ENCODE peak calls at places on chromosomes 3 and 15, in five cellular contexts. Z is mesenchymal stem cell, U is H9, Q is H1, T is trophoblast cell. S is an unnamed sample.
A peak's percentile ranks its signal among the peaks of the same experiment; 100 is the strongest.

GRCh38 chr3:38164136-38164965 is 986 bp upstream of the OXSR1 start:
- DNase-seq in Z (no peak), U (no peak), Q (no peak), T (no peak), S (no peak)

GRCh38 chr3:77042892-77043291 is 3.0 kb downstream of the ROBO2 start:
- DNase-seq in Z (no peak), U (no peak), Q (no peak), T (no peak), S (no peak)

GRCh38 chr3:73332558-73332957 is 271.1 kb downstream of the EBLN2 start:
- DNase-seq in Z (no peak), U (no peak), Q (no peak), T (no peak), S (no peak)

GRCh38 chr3:112734171-112734570 is 93.2 kb upstream of the CCDC80 start:
- DNase-seq in Z (no peak), U (no peak), Q (no peak), T (no peak), S (no peak)

GRCh38 chr3:115930922-115931321 is 307.6 kb downstream of the GAP43 start:
- DNase-seq in Z (no peak), U (no peak), Q (no peak), T (no peak), S (no peak)

GRCh38 chr15:51909591-51909990 is 62.0 kb downstream of the LEO1 start:
- DNase-seq in Z (no peak), U (no peak), Q (no peak), T (no peak), S (no peak)

GRCh38 chr3:172280406-172281051 is 167.7 kb downstream of the GHSR start:
- DNase-seq in Z (peak; percentile 86), U (no peak), Q (no peak), T (peak; percentile 78), S (no peak)

GRCh38 chr3:14616606-14617507 is 34.7 kb upstream of the CCDC174 start:
- DNase-seq in Z (no peak), U (no peak), Q (no peak), T (no peak), S (no peak)

GRCh38 chr3:197520311-197521276 is 35.2 kb downstream of the BDH1 start:
- DNase-seq in Z (peak; percentile 89), U (peak; percentile 78), Q (no peak), T (peak; percentile 46), S (peak; percentile 37)

GRCh38 chr3:43497905-43498365 is 123.9 kb downstream of the ANO10 start:
- DNase-seq in Z (peak; percentile 33), U (no peak), Q (no peak), T (no peak), S (no peak)

GRCh38 chr3:115834068-115834467 is 210.8 kb downstream of the GAP43 start:
- DNase-seq in Z (peak; percentile 64), U (no peak), Q (no peak), T (no peak), S (no peak)

GRCh38 chr3:141887051-141887450 is 10.6 kb downstream of the ATP1B3 start:
- DNase-seq in Z (no peak), U (no peak), Q (no peak), T (no peak), S (no peak)

GRCh38 chr3:129587559-129588210 is 18.8 kb downstream of the PLXND1 start:
- DNase-seq in Z (no peak), U (no peak), Q (no peak), T (peak; percentile 98), S (no peak)

GRCh38 chr3:57597240-57597972 is at the start of gene ARF4:
- DNase-seq in Z (peak; percentile 100), U (peak; percentile 100), Q (peak; percentile 99), T (peak; percentile 100), S (peak; percentile 98)

GRCh38 chr15:73821181-73821580 is 52.2 kb upstream of the TBC1D21 start:
- DNase-seq in Z (no peak), U (no peak), Q (no peak), T (no peak), S (no peak)

GRCh38 chr3:156788846-156789245 is 37.3 kb upstream of the LEKR1 start:
- DNase-seq in Z (no peak), U (no peak), Q (no peak), T (no peak), S (no peak)

GRCh38 chr3:59818033-59818936 is 768.5 kb upstream of the CFAP20DC start:
- DNase-seq in Z (peak; percentile 93), U (no peak), Q (no peak), T (peak; percentile 48), S (no peak)

GRCh38 chr15:63015618-63016017 is 26.9 kb upstream of the TPM1 start:
- DNase-seq in Z (peak; percentile 76), U (no peak), Q (no peak), T (no peak), S (no peak)

GRCh38 chr15:96359772-96360498 is 29.4 kb downstream of the NR2F2 start:
- DNase-seq in Z (peak; percentile 76), U (peak; percentile 53), Q (no peak), T (peak; percentile 59), S (no peak)

GRCh38 chr3:19811689-19812088 is 122.3 kb downstream of the EFHB start:
- DNase-seq in Z (no peak), U (no peak), Q (no peak), T (no peak), S (no peak)

GRCh38 chr3:141769171-141769894 is 6.1 kb downstream of the GRK7 start:
- DNase-seq in Z (peak; percentile 34), U (no peak), Q (no peak), T (no peak), S (no peak)

GRCh38 chr15:35626984-35627383 is 81.0 kb upstream of the DPH6 start:
- DNase-seq in Z (no peak), U (no peak), Q (no peak), T (no peak), S (no peak)

GRCh38 chr15:78617131-78617915 is 3.5 kb downstream of the CHRNA3 start:
- DNase-seq in Z (no peak), U (peak; percentile 20), Q (no peak), T (no peak), S (no peak)

GRCh38 chr3:97871206-97871605 is 49.4 kb downstream of the CRYBG3 start:
- DNase-seq in Z (no peak), U (no peak), Q (no peak), T (no peak), S (no peak)

GRCh38 chr3:193903976-193904375 is 232.0 kb upstream of the HES1 start:
- DNase-seq in Z (no peak), U (no peak), Q (no peak), T (no peak), S (no peak)

GRCh38 chr15:80518522-80518921 is 114.3 kb downstream of the ARNT2 start:
- DNase-seq in Z (no peak), U (no peak), Q (no peak), T (no peak), S (no peak)

GRCh38 chr3:101181801-101182200 is 138.6 kb downstream of the IMPG2 start:
- DNase-seq in Z (no peak), U (no peak), Q (no peak), T (no peak), S (no peak)

GRCh38 chr3:123447749-123448502 is 964 bp downstream of the ADCY5 start:
- DNase-seq in Z (no peak), U (peak; percentile 70), Q (no peak), T (peak; percentile 40), S (peak; percentile 12)

GRCh38 chr3:42012378-42012934 is 50.6 kb upstream of the ULK4 start:
- DNase-seq in Z (no peak), U (no peak), Q (no peak), T (no peak), S (no peak)

GRCh38 chr15:39411102-39411989 is 169.5 kb upstream of the THBS1 start:
- DNase-seq in Z (no peak), U (no peak), Q (no peak), T (no peak), S (no peak)

GRCh38 chr3:13539285-13539625 is 9.7 kb upstream of the FBLN2 start:
- DNase-seq in Z (peak; percentile 54), U (no peak), Q (no peak), T (peak; percentile 69), S (no peak)

GRCh38 chr3:105834768-105835167 is 34.0 kb downstream of the CBLB start:
- DNase-seq in Z (no peak), U (no peak), Q (no peak), T (peak; percentile 64), S (no peak)

GRCh38 chr15:40564591-40565332 is at the start of gene CCDC32:
- DNase-seq in Z (peak; percentile 99), U (peak; percentile 100), Q (peak; percentile 92), T (peak; percentile 100), S (peak; percentile 95)
- H2BK5ac ChIP-seq in Z (no peak within 1 kb of the TSS), U (no peak within 1 kb of the TSS), Q (no peak within 1 kb of the TSS), T (peak within 1 kb of the TSS; percentile 73), S (no peak within 1 kb of the TSS)

DNA sequence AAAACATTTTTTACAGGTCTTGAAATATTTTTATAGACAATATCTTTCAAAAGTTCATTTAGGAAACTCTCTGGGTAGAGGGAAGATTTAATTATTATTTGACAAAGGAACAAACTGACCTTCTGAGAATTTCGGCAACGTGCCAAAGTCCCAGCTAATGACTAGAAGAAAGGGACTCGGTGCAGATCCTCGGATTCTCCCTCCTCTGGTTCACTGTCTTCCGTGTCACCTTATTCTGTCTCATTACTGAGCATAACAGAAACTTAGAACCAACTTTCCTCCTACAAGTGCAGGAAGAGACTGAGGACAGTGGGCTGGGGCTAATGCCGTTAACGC is 339.1 kb downstream of the MECOM start:
- DNase-seq in Z (no peak), U (no peak), Q (no peak), T (no peak), S (no peak)
- H4K8ac ChIP-seq in Z (no peak overlapping the region), U (no peak overlapping the region), Q (no peak overlapping the region), T (no peak overlapping the region), S (no peak overlapping the region)

GRCh38 chr3:107994181-107994580 is 96.7 kb downstream of the CD47 start:
- DNase-seq in Z (no peak), U (no peak), Q (no peak), T (no peak), S (no peak)

GRCh38 chr3:108001457-108001856 is 89.4 kb downstream of the CD47 start:
- DNase-seq in Z (peak; percentile 52), U (no peak), Q (no peak), T (peak; percentile 93), S (no peak)

GRCh38 chr3:107999215-107999775 is 91.5 kb downstream of the CD47 start:
- DNase-seq in Z (no peak), U (no peak), Q (peak; percentile 34), T (peak; percentile 52), S (no peak)

GRCh38 chr3:107994954-107995715 is 95.7 kb downstream of the CD47 start:
- DNase-seq in Z (no peak), U (no peak), Q (no peak), T (no peak), S (no peak)

GRCh38 chr3:107997666-107998065 is 93.2 kb downstream of the CD47 start:
- DNase-seq in Z (no peak), U (no peak), Q (no peak), T (no peak), S (no peak)
- H2BK12ac ChIP-seq in Z (no peak overlapping the region), U (no peak overlapping the region), Q (no peak overlapping the region), T (no peak overlapping the region), S (no peak overlapping the region)

GRCh38 chr3:134092231-134092701 is 62.5 kb upstream of the SLCO2A1 start:
- DNase-seq in Z (peak; percentile 80), U (no peak), Q (no peak), T (peak; percentile 99), S (no peak)

GRCh38 chr3:134090031-134090430 is 60.3 kb upstream of the SLCO2A1 start:
- DNase-seq in Z (peak; percentile 71), U (no peak), Q (no peak), T (peak; percentile 76), S (no peak)

GRCh38 chr3:134095005-134095404 is 65.3 kb upstream of the SLCO2A1 start:
- DNase-seq in Z (no peak), U (no peak), Q (no peak), T (peak; percentile 71), S (no peak)

GRCh38 chr3:134093906-134094305 is 64.2 kb upstream of the SLCO2A1 start:
- DNase-seq in Z (peak; percentile 54), U (no peak), Q (no peak), T (peak; percentile 77), S (no peak)

GRCh38 chr3:134094491-134094890 is 64.8 kb upstream of the SLCO2A1 start:
- DNase-seq in Z (peak; percentile 81), U (no peak), Q (no peak), T (peak; percentile 97), S (no peak)
- H2BK5ac ChIP-seq in Z (no peak overlapping the region), U (no peak overlapping the region), Q (no peak overlapping the region), T (no peak overlapping the region), S (no peak overlapping the region)

S was measured in neuronal stem cell.